ENCODE peak calls at places on chromosomes 4 and X, in six cellular contexts. One of them, this sample, is unnamed. For H3K4me1, the result is how much of the 10 kb centered on the place peaks cover.

GRCh38 chrX:84118315-84118714 is 69.7 kb downstream of the RPS6KA6 start:
- DNase-seq in tibial nerve: no peak
- DNase-seq in transverse colon: no peak
- DNase-seq in H1: no peak
- DNase-seq in SK-N-SH: no peak
- DNase-seq in A549: no peak
- DNase-seq in this sample: no peak

GRCh38 chr4:6633091-6633906 is 7.2 kb upstream of the MRFAP1 start:
- DNase-seq in H1: no peak
- DNase-seq in A549: no peak
- DNase-seq in transverse colon: no peak
- DNase-seq in tibial nerve: no peak
- DNase-seq in SK-N-SH: no peak
- DNase-seq in this sample: no peak

GRCh38 chr4:182369211-182369610 is 126.0 kb downstream of the TENM3 start:
- DNase-seq in A549: no peak
- DNase-seq in SK-N-SH: no peak
- DNase-seq in H1: no peak
- DNase-seq in tibial nerve: no peak
- DNase-seq in transverse colon: no peak
- DNase-seq in this sample: no peak

GRCh38 chr4:56048621-56049427 is 100.1 kb downstream of the CEP135 start:
- DNase-seq in tibial nerve: no peak
- DNase-seq in SK-N-SH: peak
- DNase-seq in A549: peak
- DNase-seq in H1: peak
- DNase-seq in transverse colon: peak
- DNase-seq in this sample: peak

GRCh38 chrX:4550018-4550417 is 836.6 kb upstream of the PRKX start:
- DNase-seq in tibial nerve: no peak
- DNase-seq in H1: no peak
- DNase-seq in A549: no peak
- DNase-seq in transverse colon: no peak
- DNase-seq in SK-N-SH: peak
- DNase-seq in this sample: no peak

GRCh38 chrX:51144828-51145442 is 187.7 kb upstream of the NUDT10 start:
- DNase-seq in H1: peak
- DNase-seq in transverse colon: no peak
- DNase-seq in SK-N-SH: peak
- DNase-seq in tibial nerve: no peak
- DNase-seq in A549: peak
- DNase-seq in this sample: no peak

GRCh38 chr4:2330119-2331042 is 68.5 kb upstream of the MXD4 start:
- DNase-seq in transverse colon: no peak
- DNase-seq in tibial nerve: no peak
- DNase-seq in A549: peak
- DNase-seq in SK-N-SH: no peak
- DNase-seq in H1: no peak
- DNase-seq in this sample: no peak

GRCh38 chrX:13360146-13360545 is 40.3 kb upstream of the ATXN3L start:
- DNase-seq in A549: no peak
- DNase-seq in transverse colon: no peak
- DNase-seq in SK-N-SH: no peak
- DNase-seq in tibial nerve: no peak
- DNase-seq in H1: no peak
- DNase-seq in this sample: no peak

GRCh38 chr4:174173360-174173759 is 110.1 kb downstream of the FBXO8 start:
- DNase-seq in SK-N-SH: no peak
- DNase-seq in tibial nerve: no peak
- DNase-seq in A549: no peak
- DNase-seq in H1: no peak
- DNase-seq in transverse colon: no peak
- DNase-seq in this sample: no peak

GRCh38 chrX:111585337-111585736 is 73.9 kb downstream of the SERTM2 start:
- DNase-seq in transverse colon: no peak
- DNase-seq in tibial nerve: no peak
- DNase-seq in A549: no peak
- DNase-seq in SK-N-SH: no peak
- DNase-seq in H1: no peak
- DNase-seq in this sample: no peak

GRCh38 chrX:42818151-42818921 is 40.4 kb upstream of the PPP1R2C start:
- DNase-seq in tibial nerve: no peak
- DNase-seq in A549: no peak
- DNase-seq in SK-N-SH: no peak
- DNase-seq in H1: no peak
- DNase-seq in transverse colon: no peak
- DNase-seq in this sample: no peak

GRCh38 chrX:3518870-3519269 is 172.4 kb upstream of the MXRA5 start:
- DNase-seq in SK-N-SH: no peak
- DNase-seq in tibial nerve: no peak
- DNase-seq in A549: peak
- DNase-seq in transverse colon: peak
- DNase-seq in H1: peak
- DNase-seq in this sample: peak

GRCh38 chrX:30153881-30154260 is 61.5 kb upstream of the MAGEB2 start:
- DNase-seq in A549: no peak
- DNase-seq in tibial nerve: no peak
- DNase-seq in transverse colon: no peak
- DNase-seq in H1: no peak
- DNase-seq in SK-N-SH: no peak
- DNase-seq in this sample: no peak

GRCh38 chrX:107775734-107776511 is at the start of gene TSC22D3:
- DNase-seq in H1: no peak
- DNase-seq in SK-N-SH: peak
- DNase-seq in transverse colon: peak
- DNase-seq in tibial nerve: peak
- DNase-seq in A549: peak
- DNase-seq in this sample: peak

GRCh38 chr4:138438608-138439007 is 196.5 kb upstream of the SLC7A11 start:
- DNase-seq in A549: no peak
- DNase-seq in H1: no peak
- DNase-seq in SK-N-SH: no peak
- DNase-seq in tibial nerve: no peak
- DNase-seq in transverse colon: no peak
- DNase-seq in this sample: no peak

GRCh38 chr4:88693792-88694191 is 3.8 kb downstream of the NAP1L5 start:
- DNase-seq in SK-N-SH: no peak
- DNase-seq in tibial nerve: no peak
- DNase-seq in A549: no peak
- DNase-seq in H1: no peak
- DNase-seq in transverse colon: no peak
- DNase-seq in this sample: no peak

GRCh38 chr4:41963105-41963504 is 18.5 kb upstream of the DCAF4L1 start:
- DNase-seq in transverse colon: no peak
- DNase-seq in tibial nerve: no peak
- DNase-seq in A549: no peak
- DNase-seq in H1: no peak
- DNase-seq in SK-N-SH: peak
- DNase-seq in this sample: no peak

GRCh38 chrX:10467793-10468192 is 152.6 kb downstream of the MID1 start:
- DNase-seq in SK-N-SH: no peak
- DNase-seq in A549: no peak
- DNase-seq in tibial nerve: no peak
- DNase-seq in H1: no peak
- DNase-seq in transverse colon: no peak
- DNase-seq in this sample: no peak

GRCh38 chr4:149145803-149146202 is 669.8 kb downstream of the IQCM start:
- DNase-seq in A549: no peak
- DNase-seq in transverse colon: no peak
- DNase-seq in SK-N-SH: no peak
- DNase-seq in tibial nerve: no peak
- DNase-seq in H1: no peak
- DNase-seq in this sample: no peak

GRCh38 chr4:143286058-143286457 is 50.6 kb upstream of the GAB1 start:
- DNase-seq in transverse colon: no peak
- DNase-seq in H1: no peak
- DNase-seq in tibial nerve: no peak
- DNase-seq in A549: no peak
- DNase-seq in SK-N-SH: no peak
- DNase-seq in this sample: no peak

GRCh38 chrX:100587846-100588245 is 3.1 kb downstream of the TNMD start:
- DNase-seq in transverse colon: peak
- DNase-seq in SK-N-SH: no peak
- DNase-seq in H1: no peak
- DNase-seq in A549: no peak
- DNase-seq in tibial nerve: no peak
- DNase-seq in this sample: no peak

GRCh38 chr4:108901271-108901670 is 138.4 kb upstream of the ETNPPL start:
- DNase-seq in tibial nerve: no peak
- DNase-seq in SK-N-SH: no peak
- DNase-seq in A549: no peak
- DNase-seq in transverse colon: no peak
- DNase-seq in H1: no peak
- DNase-seq in this sample: no peak

GRCh38 chr4:67393699-67394281 is 151.5 kb downstream of the CENPC start:
- DNase-seq in H1: no peak
- DNase-seq in transverse colon: no peak
- DNase-seq in A549: peak
- DNase-seq in tibial nerve: peak
- DNase-seq in SK-N-SH: peak
- DNase-seq in this sample: no peak

GRCh38 chrX:145484740-145485139 is 237.4 kb downstream of the SPANXN1 start:
- DNase-seq in A549: no peak
- DNase-seq in H1: no peak
- DNase-seq in tibial nerve: no peak
- DNase-seq in transverse colon: no peak
- DNase-seq in SK-N-SH: no peak
- DNase-seq in this sample: no peak

GRCh38 chr4:169634975-169635374 is 14.6 kb downstream of the CLCN3 start:
- DNase-seq in SK-N-SH: no peak
- DNase-seq in A549: no peak
- DNase-seq in transverse colon: no peak
- DNase-seq in H1: no peak
- DNase-seq in tibial nerve: no peak
- DNase-seq in this sample: no peak

GRCh38 chrX:38275615-38276014 is 51.7 kb downstream of the RPGR start:
- DNase-seq in SK-N-SH: no peak
- DNase-seq in tibial nerve: no peak
- DNase-seq in A549: peak
- DNase-seq in transverse colon: no peak
- DNase-seq in H1: no peak
- DNase-seq in this sample: no peak

GRCh38 chrX:118655561-118656246 is 71.7 kb upstream of the IL13RA1 start:
- DNase-seq in tibial nerve: no peak
- DNase-seq in SK-N-SH: no peak
- DNase-seq in A549: no peak
- DNase-seq in transverse colon: no peak
- DNase-seq in H1: no peak
- DNase-seq in this sample: no peak

GRCh38 chrX:123736333-123736921 is 3.6 kb upstream of the THOC2 start:
- DNase-seq in SK-N-SH: peak
- DNase-seq in tibial nerve: no peak
- DNase-seq in H1: no peak
- DNase-seq in A549: no peak
- DNase-seq in transverse colon: no peak
- DNase-seq in this sample: no peak

GRCh38 chr4:87073570-87074470 is 139.0 kb downstream of the AFF1 start:
- DNase-seq in tibial nerve: peak
- DNase-seq in A549: no peak
- DNase-seq in transverse colon: peak
- DNase-seq in H1: no peak
- DNase-seq in SK-N-SH: peak
- DNase-seq in this sample: peak

GRCh38 chrX:55522577-55523254 is 33.1 kb upstream of the USP51 start:
- DNase-seq in A549: no peak
- DNase-seq in H1: no peak
- DNase-seq in tibial nerve: no peak
- DNase-seq in SK-N-SH: no peak
- DNase-seq in transverse colon: no peak
- DNase-seq in this sample: no peak

GRCh38 chr4:140089216-140089615 is 64.8 kb downstream of the MAML3 start:
- DNase-seq in H1: no peak
- DNase-seq in transverse colon: no peak
- DNase-seq in tibial nerve: no peak
- DNase-seq in SK-N-SH: no peak
- DNase-seq in A549: no peak
- DNase-seq in this sample: no peak
- H3K4me1 ChIP-seq in H1: under half
- H3K4me1 ChIP-seq in transverse colon: under half
- H3K4me1 ChIP-seq in tibial nerve: under half
- H3K4me1 ChIP-seq in SK-N-SH: under half
- H3K4me1 ChIP-seq in A549: half or more
- H3K4me1 ChIP-seq in this sample: under half

DNA sequence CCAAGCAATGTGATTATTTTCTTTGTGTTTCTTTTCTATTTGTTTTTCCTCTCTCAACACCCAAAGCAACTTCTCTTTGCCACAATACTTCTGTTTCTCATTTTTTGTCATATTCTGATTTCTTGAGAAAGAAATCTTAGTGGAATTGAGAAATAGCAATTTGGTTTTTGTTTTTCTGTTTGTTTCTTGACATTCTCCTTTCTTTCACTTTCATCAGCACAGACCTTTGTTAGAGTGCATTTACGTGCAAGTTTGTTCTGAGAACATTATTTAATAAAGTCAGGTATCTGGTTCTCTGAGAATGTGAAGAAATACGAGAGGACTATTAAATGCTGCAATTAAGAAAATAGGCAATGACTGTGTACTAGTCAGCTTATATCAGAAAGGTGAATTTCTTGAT is 608.1 kb upstream of the AADAT start:
- DNase-seq in SK-N-SH: no peak
- DNase-seq in transverse colon: no peak
- DNase-seq in H1: no peak
- DNase-seq in A549: no peak
- DNase-seq in tibial nerve: no peak
- DNase-seq in this sample: no peak
- H3K4me3 ChIP-seq in SK-N-SH: no peak
- H3K4me3 ChIP-seq in transverse colon: no peak
- H3K4me3 ChIP-seq in H1: no peak
- H3K4me3 ChIP-seq in A549: no peak
- H3K4me3 ChIP-seq in tibial nerve: no peak
- H3K4me3 ChIP-seq in this sample: no peak

DNA sequence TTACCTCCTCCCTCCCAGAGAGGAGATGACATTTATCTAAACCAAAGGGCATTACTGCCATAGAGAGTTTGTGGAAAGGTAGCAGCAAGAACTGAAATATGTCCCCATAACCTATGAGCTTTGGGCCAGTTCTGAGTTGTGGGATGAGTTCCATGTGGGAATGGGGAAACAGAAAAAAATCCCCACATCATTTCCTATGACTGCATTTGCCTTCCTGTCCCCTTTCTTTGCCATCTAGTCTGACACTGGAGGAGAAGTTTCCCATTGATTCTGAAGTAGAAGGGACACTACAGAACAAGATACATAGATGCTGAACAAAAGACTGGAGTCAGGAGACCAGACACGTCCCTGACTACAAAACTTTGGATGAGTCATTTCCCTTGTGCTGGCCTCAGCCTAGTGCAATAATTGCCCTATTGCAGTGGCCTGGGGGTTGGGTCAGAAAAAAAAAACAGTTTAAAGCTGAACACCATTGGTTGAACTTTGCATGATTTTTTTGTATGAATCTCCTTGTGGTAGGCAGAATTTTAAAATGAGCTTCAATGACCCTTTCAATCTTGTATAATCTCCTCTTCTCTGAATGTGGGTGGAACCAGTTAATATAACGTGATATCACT is 22.1 kb downstream of the BEX3 start:
- DNase-seq in tibial nerve: no peak
- DNase-seq in A549: peak
- DNase-seq in transverse colon: no peak
- DNase-seq in SK-N-SH: no peak
- DNase-seq in H1: no peak
- DNase-seq in this sample: no peak
- TF ChIP-seq EP300 in tibial nerve: no peak
- TF ChIP-seq EP300 in A549: no peak
- TF ChIP-seq EP300 in transverse colon: no peak
- TF ChIP-seq EP300 in SK-N-SH: no peak
- TF ChIP-seq EP300 in H1: no peak
- TF ChIP-seq EP300 in this sample: no peak

GRCh38 chr4:3340703-3341088 is 47.9 kb downstream of the RGS12 start:
- DNase-seq in transverse colon: no peak
- DNase-seq in H1: no peak
- DNase-seq in tibial nerve: no peak
- DNase-seq in A549: no peak
- DNase-seq in SK-N-SH: no peak
- DNase-seq in this sample: no peak
- H3K4me1 ChIP-seq in transverse colon: under half
- H3K4me1 ChIP-seq in H1: under half
- H3K4me1 ChIP-seq in tibial nerve: under half
- H3K4me1 ChIP-seq in A549: under half
- H3K4me1 ChIP-seq in SK-N-SH: under half
- H3K4me1 ChIP-seq in this sample: under half